ENCODE peak calls at places on chromosomes 13 and 19, in eight cellular contexts. One of them, this sample, is unnamed.

GRCh38 chr13:27960362-27961226 is 8.5 kb downstream of the CDX2 start:
- DNase-seq in T1000: no peak
- DNase-seq in naive thymus-derived CD4-positive, alpha-beta T cell: no peak
- DNase-seq in stimulated activated CD4-positive, alpha-beta T cell treated with anti-CD3 and anti-CD28 coated beads, TNF-alpha, amount 100 ng/mL, for 48 hours: no peak
- DNase-seq in H54: peak
- DNase-seq in Ammon's horn: no peak
- DNase-seq in fibroblast of lung: no peak
- DNase-seq in effector memory CD8-positive, alpha-beta T cell: no peak
- DNase-seq in this sample: no peak

GRCh38 chr19:29671393-29672076 is 6.3 kb downstream of the PLEKHF1 start:
- DNase-seq in fibroblast of lung: peak
- DNase-seq in Ammon's horn: no peak
- DNase-seq in H54: no peak
- DNase-seq in effector memory CD8-positive, alpha-beta T cell: peak
- DNase-seq in T1000: no peak
- DNase-seq in naive thymus-derived CD4-positive, alpha-beta T cell: peak
- DNase-seq in stimulated activated CD4-positive, alpha-beta T cell treated with anti-CD3 and anti-CD28 coated beads, TNF-alpha, amount 100 ng/mL, for 48 hours: peak
- DNase-seq in this sample: peak

GRCh38 chr19:14058182-14059092 is 3.4 kb downstream of the PALM3 start:
- DNase-seq in fibroblast of lung: no peak
- DNase-seq in effector memory CD8-positive, alpha-beta T cell: no peak
- DNase-seq in stimulated activated CD4-positive, alpha-beta T cell treated with anti-CD3 and anti-CD28 coated beads, TNF-alpha, amount 100 ng/mL, for 48 hours: no peak
- DNase-seq in naive thymus-derived CD4-positive, alpha-beta T cell: no peak
- DNase-seq in T1000: no peak
- DNase-seq in Ammon's horn: no peak
- DNase-seq in H54: no peak
- DNase-seq in this sample: no peak

GRCh38 chr19:55581145-55581827 is 638 bp upstream of the ZNF579 start:
- DNase-seq in fibroblast of lung: no peak
- DNase-seq in effector memory CD8-positive, alpha-beta T cell: no peak
- DNase-seq in stimulated activated CD4-positive, alpha-beta T cell treated with anti-CD3 and anti-CD28 coated beads, TNF-alpha, amount 100 ng/mL, for 48 hours: no peak
- DNase-seq in H54: no peak
- DNase-seq in T1000: no peak
- DNase-seq in naive thymus-derived CD4-positive, alpha-beta T cell: no peak
- DNase-seq in Ammon's horn: no peak
- DNase-seq in this sample: no peak

GRCh38 chr19:6739884-6740588 is 556 bp downstream of the TRIP10 start:
- DNase-seq in H54: no peak
- DNase-seq in T1000: no peak
- DNase-seq in fibroblast of lung: no peak
- DNase-seq in Ammon's horn: no peak
- DNase-seq in effector memory CD8-positive, alpha-beta T cell: no peak
- DNase-seq in naive thymus-derived CD4-positive, alpha-beta T cell: no peak
- DNase-seq in stimulated activated CD4-positive, alpha-beta T cell treated with anti-CD3 and anti-CD28 coated beads, TNF-alpha, amount 100 ng/mL, for 48 hours: no peak
- DNase-seq in this sample: no peak

GRCh38 chr13:43942301-43942700 is 62.6 kb downstream of the LACC1 start:
- DNase-seq in effector memory CD8-positive, alpha-beta T cell: no peak
- DNase-seq in stimulated activated CD4-positive, alpha-beta T cell treated with anti-CD3 and anti-CD28 coated beads, TNF-alpha, amount 100 ng/mL, for 48 hours: no peak
- DNase-seq in naive thymus-derived CD4-positive, alpha-beta T cell: no peak
- DNase-seq in Ammon's horn: no peak
- DNase-seq in H54: no peak
- DNase-seq in T1000: no peak
- DNase-seq in fibroblast of lung: peak
- DNase-seq in this sample: no peak

GRCh38 chr19:50720181-50720920 is 749 bp upstream of the SHANK1 start:
- DNase-seq in naive thymus-derived CD4-positive, alpha-beta T cell: no peak
- DNase-seq in stimulated activated CD4-positive, alpha-beta T cell treated with anti-CD3 and anti-CD28 coated beads, TNF-alpha, amount 100 ng/mL, for 48 hours: no peak
- DNase-seq in effector memory CD8-positive, alpha-beta T cell: no peak
- DNase-seq in H54: no peak
- DNase-seq in fibroblast of lung: no peak
- DNase-seq in T1000: no peak
- DNase-seq in Ammon's horn: no peak
- DNase-seq in this sample: no peak

GRCh38 chr19:7483720-7484201 is 5.1 kb downstream of the PEX11G start:
- DNase-seq in fibroblast of lung: no peak
- DNase-seq in naive thymus-derived CD4-positive, alpha-beta T cell: no peak
- DNase-seq in stimulated activated CD4-positive, alpha-beta T cell treated with anti-CD3 and anti-CD28 coated beads, TNF-alpha, amount 100 ng/mL, for 48 hours: no peak
- DNase-seq in effector memory CD8-positive, alpha-beta T cell: no peak
- DNase-seq in H54: no peak
- DNase-seq in Ammon's horn: no peak
- DNase-seq in T1000: no peak
- DNase-seq in this sample: no peak

GRCh38 chr13:109862627-109863026 is 76.2 kb upstream of the IRS2 start:
- DNase-seq in Ammon's horn: no peak
- DNase-seq in effector memory CD8-positive, alpha-beta T cell: no peak
- DNase-seq in H54: no peak
- DNase-seq in fibroblast of lung: peak
- DNase-seq in T1000: no peak
- DNase-seq in stimulated activated CD4-positive, alpha-beta T cell treated with anti-CD3 and anti-CD28 coated beads, TNF-alpha, amount 100 ng/mL, for 48 hours: no peak
- DNase-seq in naive thymus-derived CD4-positive, alpha-beta T cell: no peak
- DNase-seq in this sample: no peak

GRCh38 chr13:33639158-33639557 is 178.8 kb upstream of the RFC3 start:
- DNase-seq in H54: no peak
- DNase-seq in stimulated activated CD4-positive, alpha-beta T cell treated with anti-CD3 and anti-CD28 coated beads, TNF-alpha, amount 100 ng/mL, for 48 hours: no peak
- DNase-seq in Ammon's horn: no peak
- DNase-seq in fibroblast of lung: peak
- DNase-seq in T1000: no peak
- DNase-seq in naive thymus-derived CD4-positive, alpha-beta T cell: no peak
- DNase-seq in effector memory CD8-positive, alpha-beta T cell: no peak
- DNase-seq in this sample: no peak

GRCh38 chr19:12939292-12939606 is 840 bp downstream of the CALR start:
- DNase-seq in stimulated activated CD4-positive, alpha-beta T cell treated with anti-CD3 and anti-CD28 coated beads, TNF-alpha, amount 100 ng/mL, for 48 hours: no peak
- DNase-seq in H54: no peak
- DNase-seq in T1000: no peak
- DNase-seq in effector memory CD8-positive, alpha-beta T cell: peak
- DNase-seq in naive thymus-derived CD4-positive, alpha-beta T cell: peak
- DNase-seq in fibroblast of lung: peak
- DNase-seq in Ammon's horn: no peak
- DNase-seq in this sample: no peak

GRCh38 chr13:25462301-25463125 is 90.7 kb downstream of the ATP8A2 start:
- DNase-seq in T1000: no peak
- DNase-seq in Ammon's horn: no peak
- DNase-seq in fibroblast of lung: no peak
- DNase-seq in effector memory CD8-positive, alpha-beta T cell: no peak
- DNase-seq in H54: no peak
- DNase-seq in stimulated activated CD4-positive, alpha-beta T cell treated with anti-CD3 and anti-CD28 coated beads, TNF-alpha, amount 100 ng/mL, for 48 hours: no peak
- DNase-seq in naive thymus-derived CD4-positive, alpha-beta T cell: no peak
- DNase-seq in this sample: no peak

GRCh38 chr13:70087247-70087646 is 20.4 kb upstream of the ATXN8OS start:
- DNase-seq in T1000: no peak
- DNase-seq in effector memory CD8-positive, alpha-beta T cell: no peak
- DNase-seq in stimulated activated CD4-positive, alpha-beta T cell treated with anti-CD3 and anti-CD28 coated beads, TNF-alpha, amount 100 ng/mL, for 48 hours: no peak
- DNase-seq in H54: no peak
- DNase-seq in Ammon's horn: no peak
- DNase-seq in fibroblast of lung: no peak
- DNase-seq in naive thymus-derived CD4-positive, alpha-beta T cell: no peak
- DNase-seq in this sample: no peak